ENCODE peak calls at places on chromosomes 1 and 21, in eight cellular contexts. One of them, this sample, is unnamed.

GRCh38 chr21:15309022-15309590 is 244.3 kb upstream of the NRIP1 start:
- DNase-seq in effector CD4-positive, alpha-beta T cell: no peak
- DNase-seq in uterus: no peak
- DNase-seq in HEK293T: no peak
- DNase-seq in T-helper 2 cell: no peak
- DNase-seq in activated CD8-positive, alpha-beta memory T cell treated with anti-CD3 and anti-CD28 coated beads for 48 hours: no peak
- DNase-seq in HS-27A: no peak
- DNase-seq in endothelial cell: no peak
- DNase-seq in this sample: no peak

GRCh38 chr21:25636727-25637126 is 2.3 kb upstream of the JAM2 start:
- DNase-seq in effector CD4-positive, alpha-beta T cell: no peak
- DNase-seq in activated CD8-positive, alpha-beta memory T cell treated with anti-CD3 and anti-CD28 coated beads for 48 hours: no peak
- DNase-seq in HS-27A: peak; percentile 31
- DNase-seq in HEK293T: no peak
- DNase-seq in uterus: no peak
- DNase-seq in T-helper 2 cell: peak; percentile 39
- DNase-seq in endothelial cell: no peak
- DNase-seq in this sample: no peak

GRCh38 chr1:226135059-226135651 is 51.4 kb downstream of the ACBD3 start:
- DNase-seq in endothelial cell: no peak
- DNase-seq in HEK293T: no peak
- DNase-seq in T-helper 2 cell: no peak
- DNase-seq in activated CD8-positive, alpha-beta memory T cell treated with anti-CD3 and anti-CD28 coated beads for 48 hours: no peak
- DNase-seq in uterus: peak; percentile 41
- DNase-seq in HS-27A: no peak
- DNase-seq in effector CD4-positive, alpha-beta T cell: no peak
- DNase-seq in this sample: peak; percentile 52

GRCh38 chr1:7495894-7496293 is 275.2 kb upstream of the VAMP3 start:
- DNase-seq in uterus: no peak
- DNase-seq in T-helper 2 cell: no peak
- DNase-seq in endothelial cell: no peak
- DNase-seq in effector CD4-positive, alpha-beta T cell: no peak
- DNase-seq in activated CD8-positive, alpha-beta memory T cell treated with anti-CD3 and anti-CD28 coated beads for 48 hours: no peak
- DNase-seq in HEK293T: no peak
- DNase-seq in HS-27A: no peak
- DNase-seq in this sample: no peak

GRCh38 chr1:39127513-39127912 is 77.0 kb upstream of the MACF1 start:
- DNase-seq in T-helper 2 cell: no peak
- DNase-seq in HEK293T: no peak
- DNase-seq in uterus: no peak
- DNase-seq in HS-27A: no peak
- DNase-seq in endothelial cell: no peak
- DNase-seq in activated CD8-positive, alpha-beta memory T cell treated with anti-CD3 and anti-CD28 coated beads for 48 hours: no peak
- DNase-seq in effector CD4-positive, alpha-beta T cell: no peak
- DNase-seq in this sample: no peak

GRCh38 chr1:200483491-200484143 is 73.8 kb upstream of the ZNF281 start:
- DNase-seq in HEK293T: peak; percentile 53
- DNase-seq in uterus: no peak
- DNase-seq in HS-27A: peak; percentile 93
- DNase-seq in T-helper 2 cell: peak; percentile 91
- DNase-seq in activated CD8-positive, alpha-beta memory T cell treated with anti-CD3 and anti-CD28 coated beads for 48 hours: peak; percentile 27
- DNase-seq in effector CD4-positive, alpha-beta T cell: no peak
- DNase-seq in endothelial cell: no peak
- DNase-seq in this sample: no peak

GRCh38 chr1:63894627-63895256 is 120.9 kb downstream of the ROR1 start:
- DNase-seq in activated CD8-positive, alpha-beta memory T cell treated with anti-CD3 and anti-CD28 coated beads for 48 hours: no peak
- DNase-seq in uterus: no peak
- DNase-seq in effector CD4-positive, alpha-beta T cell: no peak
- DNase-seq in HS-27A: no peak
- DNase-seq in endothelial cell: no peak
- DNase-seq in HEK293T: no peak
- DNase-seq in T-helper 2 cell: no peak
- DNase-seq in this sample: no peak

GRCh38 chr1:71641013-71641412 is 560.2 kb upstream of the ZRANB2 start:
- DNase-seq in T-helper 2 cell: no peak
- DNase-seq in uterus: no peak
- DNase-seq in HEK293T: no peak
- DNase-seq in effector CD4-positive, alpha-beta T cell: no peak
- DNase-seq in endothelial cell: no peak
- DNase-seq in activated CD8-positive, alpha-beta memory T cell treated with anti-CD3 and anti-CD28 coated beads for 48 hours: no peak
- DNase-seq in HS-27A: no peak
- DNase-seq in this sample: no peak

GRCh38 chr21:45376459-45377324 is 28.3 kb upstream of the COL18A1 start:
- DNase-seq in uterus: peak; percentile 28
- DNase-seq in activated CD8-positive, alpha-beta memory T cell treated with anti-CD3 and anti-CD28 coated beads for 48 hours: no peak
- DNase-seq in HS-27A: no peak
- DNase-seq in HEK293T: no peak
- DNase-seq in endothelial cell: no peak
- DNase-seq in T-helper 2 cell: no peak
- DNase-seq in effector CD4-positive, alpha-beta T cell: no peak
- DNase-seq in this sample: peak; percentile 27

GRCh38 chr1:162471290-162471853 is 26.2 kb upstream of the UHMK1 start:
- DNase-seq in effector CD4-positive, alpha-beta T cell: no peak
- DNase-seq in uterus: no peak
- DNase-seq in endothelial cell: peak; percentile 4
- DNase-seq in HEK293T: no peak
- DNase-seq in activated CD8-positive, alpha-beta memory T cell treated with anti-CD3 and anti-CD28 coated beads for 48 hours: no peak
- DNase-seq in T-helper 2 cell: no peak
- DNase-seq in HS-27A: no peak
- DNase-seq in this sample: no peak

GRCh38 chr1:165512817-165513216 is 31.0 kb upstream of the LRRC52 start:
- DNase-seq in T-helper 2 cell: no peak
- DNase-seq in activated CD8-positive, alpha-beta memory T cell treated with anti-CD3 and anti-CD28 coated beads for 48 hours: no peak
- DNase-seq in HS-27A: no peak
- DNase-seq in effector CD4-positive, alpha-beta T cell: no peak
- DNase-seq in uterus: no peak
- DNase-seq in HEK293T: no peak
- DNase-seq in endothelial cell: no peak
- DNase-seq in this sample: no peak

GRCh38 chr1:181128592-181129497 is 40.3 kb downstream of the IER5 start:
- DNase-seq in T-helper 2 cell: no peak
- DNase-seq in HS-27A: no peak
- DNase-seq in endothelial cell: no peak
- DNase-seq in HEK293T: no peak
- DNase-seq in effector CD4-positive, alpha-beta T cell: no peak
- DNase-seq in activated CD8-positive, alpha-beta memory T cell treated with anti-CD3 and anti-CD28 coated beads for 48 hours: no peak
- DNase-seq in uterus: no peak
- DNase-seq in this sample: no peak

GRCh38 chr1:182614796-182615451 is 10.7 kb upstream of the RGS16 start:
- DNase-seq in effector CD4-positive, alpha-beta T cell: peak; percentile 21
- DNase-seq in endothelial cell: peak; percentile 69
- DNase-seq in HS-27A: no peak
- DNase-seq in uterus: peak; percentile 82
- DNase-seq in activated CD8-positive, alpha-beta memory T cell treated with anti-CD3 and anti-CD28 coated beads for 48 hours: peak; percentile 31
- DNase-seq in HEK293T: peak; percentile 67
- DNase-seq in T-helper 2 cell: peak; percentile 53
- DNase-seq in this sample: peak; percentile 75

GRCh38 chr1:163205513-163205912 is 2.8 kb upstream of the RGS5 start:
- DNase-seq in HS-27A: no peak
- DNase-seq in activated CD8-positive, alpha-beta memory T cell treated with anti-CD3 and anti-CD28 coated beads for 48 hours: no peak
- DNase-seq in uterus: no peak
- DNase-seq in HEK293T: no peak
- DNase-seq in endothelial cell: no peak
- DNase-seq in effector CD4-positive, alpha-beta T cell: no peak
- DNase-seq in T-helper 2 cell: no peak
- DNase-seq in this sample: no peak

GRCh38 chr1:34918609-34919561 is 10.6 kb downstream of the DLGAP3 start:
- DNase-seq in uterus: no peak
- DNase-seq in HS-27A: no peak
- DNase-seq in activated CD8-positive, alpha-beta memory T cell treated with anti-CD3 and anti-CD28 coated beads for 48 hours: no peak
- DNase-seq in T-helper 2 cell: no peak
- DNase-seq in effector CD4-positive, alpha-beta T cell: no peak
- DNase-seq in endothelial cell: no peak
- DNase-seq in HEK293T: no peak
- DNase-seq in this sample: peak; percentile 29

GRCh38 chr1:210292276-210292851 is 36.3 kb upstream of the HHAT start:
- DNase-seq in HEK293T: peak; percentile 75
- DNase-seq in effector CD4-positive, alpha-beta T cell: no peak
- DNase-seq in uterus: peak; percentile 51
- DNase-seq in activated CD8-positive, alpha-beta memory T cell treated with anti-CD3 and anti-CD28 coated beads for 48 hours: no peak
- DNase-seq in HS-27A: no peak
- DNase-seq in endothelial cell: peak; percentile 45
- DNase-seq in T-helper 2 cell: peak; percentile 25
- DNase-seq in this sample: peak; percentile 89

GRCh38 chr1:64663654-64664053 is 81.2 kb upstream of the RAVER2 start:
- DNase-seq in effector CD4-positive, alpha-beta T cell: no peak
- DNase-seq in uterus: no peak
- DNase-seq in HS-27A: no peak
- DNase-seq in T-helper 2 cell: peak; percentile 8
- DNase-seq in activated CD8-positive, alpha-beta memory T cell treated with anti-CD3 and anti-CD28 coated beads for 48 hours: no peak
- DNase-seq in HEK293T: peak; percentile 56
- DNase-seq in endothelial cell: peak; percentile 41
- DNase-seq in this sample: peak; percentile 52

GRCh38 chr21:18164933-18165332 is 79.7 kb upstream of the CHODL start:
- DNase-seq in endothelial cell: no peak
- DNase-seq in activated CD8-positive, alpha-beta memory T cell treated with anti-CD3 and anti-CD28 coated beads for 48 hours: no peak
- DNase-seq in HS-27A: no peak
- DNase-seq in T-helper 2 cell: no peak
- DNase-seq in HEK293T: no peak
- DNase-seq in effector CD4-positive, alpha-beta T cell: no peak
- DNase-seq in uterus: no peak
- DNase-seq in this sample: no peak

GRCh38 chr1:64514197-64514765 is 44.4 kb downstream of the CACHD1 start:
- DNase-seq in T-helper 2 cell: no peak
- DNase-seq in effector CD4-positive, alpha-beta T cell: no peak
- DNase-seq in HEK293T: peak; percentile 46
- DNase-seq in activated CD8-positive, alpha-beta memory T cell treated with anti-CD3 and anti-CD28 coated beads for 48 hours: no peak
- DNase-seq in uterus: no peak
- DNase-seq in HS-27A: peak; percentile 58
- DNase-seq in endothelial cell: no peak
- DNase-seq in this sample: no peak

GRCh38 chr1:4654764-4655673 is 610 bp downstream of the AJAP1 start:
- DNase-seq in T-helper 2 cell: peak; percentile 17
- DNase-seq in endothelial cell: peak; percentile 25
- DNase-seq in activated CD8-positive, alpha-beta memory T cell treated with anti-CD3 and anti-CD28 coated beads for 48 hours: no peak
- DNase-seq in HS-27A: no peak
- DNase-seq in effector CD4-positive, alpha-beta T cell: no peak
- DNase-seq in uterus: no peak
- DNase-seq in HEK293T: no peak
- DNase-seq in this sample: peak; percentile 67

GRCh38 chr1:220748091-220748934 is at the start of gene MTARC2:
- DNase-seq in T-helper 2 cell: no peak
- DNase-seq in effector CD4-positive, alpha-beta T cell: no peak
- DNase-seq in HS-27A: no peak
- DNase-seq in endothelial cell: peak; percentile 44
- DNase-seq in HEK293T: peak; percentile 62
- DNase-seq in uterus: peak; percentile 60
- DNase-seq in activated CD8-positive, alpha-beta memory T cell treated with anti-CD3 and anti-CD28 coated beads for 48 hours: no peak
- DNase-seq in this sample: peak; percentile 81

GRCh38 chr21:29233611-29234540 is 64.8 kb upstream of the BACH1 start:
- DNase-seq in effector CD4-positive, alpha-beta T cell: no peak
- DNase-seq in uterus: no peak
- DNase-seq in endothelial cell: no peak
- DNase-seq in activated CD8-positive, alpha-beta memory T cell treated with anti-CD3 and anti-CD28 coated beads for 48 hours: no peak
- DNase-seq in T-helper 2 cell: peak; percentile 17
- DNase-seq in HEK293T: no peak
- DNase-seq in HS-27A: no peak
- DNase-seq in this sample: no peak

GRCh38 chr1:203351037-203351625 is at the start of gene FMOD:
- DNase-seq in HS-27A: no peak
- DNase-seq in endothelial cell: no peak
- DNase-seq in HEK293T: peak; percentile 46
- DNase-seq in activated CD8-positive, alpha-beta memory T cell treated with anti-CD3 and anti-CD28 coated beads for 48 hours: no peak
- DNase-seq in uterus: peak; percentile 85
- DNase-seq in T-helper 2 cell: no peak
- DNase-seq in effector CD4-positive, alpha-beta T cell: no peak
- DNase-seq in this sample: no peak

GRCh38 chr1:175376194-175376593 is 183.6 kb upstream of the KIAA0040 start:
- DNase-seq in T-helper 2 cell: peak; percentile 34
- DNase-seq in endothelial cell: no peak
- DNase-seq in effector CD4-positive, alpha-beta T cell: no peak
- DNase-seq in activated CD8-positive, alpha-beta memory T cell treated with anti-CD3 and anti-CD28 coated beads for 48 hours: no peak
- DNase-seq in HEK293T: peak; percentile 31
- DNase-seq in HS-27A: no peak
- DNase-seq in uterus: no peak
- DNase-seq in this sample: no peak

GRCh38 chr1:80675469-80675868 is 1125.3 kb upstream of the ADGRL2 start:
- DNase-seq in effector CD4-positive, alpha-beta T cell: no peak
- DNase-seq in endothelial cell: no peak
- DNase-seq in T-helper 2 cell: no peak
- DNase-seq in activated CD8-positive, alpha-beta memory T cell treated with anti-CD3 and anti-CD28 coated beads for 48 hours: no peak
- DNase-seq in HS-27A: peak; percentile 17
- DNase-seq in HEK293T: no peak
- DNase-seq in uterus: no peak
- DNase-seq in this sample: no peak

GRCh38 chr1:110880708-110881374 is 7.9 kb downstream of the CD53 start:
- DNase-seq in uterus: no peak
- DNase-seq in HEK293T: no peak
- DNase-seq in effector CD4-positive, alpha-beta T cell: peak; percentile 54
- DNase-seq in HS-27A: no peak
- DNase-seq in endothelial cell: no peak
- DNase-seq in activated CD8-positive, alpha-beta memory T cell treated with anti-CD3 and anti-CD28 coated beads for 48 hours: no peak
- DNase-seq in T-helper 2 cell: peak; percentile 79
- DNase-seq in this sample: no peak

GRCh38 chr1:84892657-84893618 is at the start of gene LPAR3:
- DNase-seq in activated CD8-positive, alpha-beta memory T cell treated with anti-CD3 and anti-CD28 coated beads for 48 hours: no peak
- DNase-seq in endothelial cell: peak; percentile 31
- DNase-seq in effector CD4-positive, alpha-beta T cell: no peak
- DNase-seq in HEK293T: peak; percentile 87
- DNase-seq in uterus: no peak
- DNase-seq in HS-27A: no peak
- DNase-seq in T-helper 2 cell: peak; percentile 11
- DNase-seq in this sample: no peak

GRCh38 chr1:36874271-36875017 is 159.9 kb downstream of the GRIK3 start:
- DNase-seq in activated CD8-positive, alpha-beta memory T cell treated with anti-CD3 and anti-CD28 coated beads for 48 hours: no peak
- DNase-seq in HEK293T: no peak
- DNase-seq in endothelial cell: no peak
- DNase-seq in effector CD4-positive, alpha-beta T cell: no peak
- DNase-seq in uterus: no peak
- DNase-seq in T-helper 2 cell: no peak
- DNase-seq in HS-27A: no peak
- DNase-seq in this sample: no peak

This sample was measured in H1.